ENCODE peak calls at places on chromosomes 7 and 10, in five cellular contexts. One of them, this sample, is unnamed.

GRCh38 chr7:67758551-67758950 is 761.9 kb downstream of the TYW1 start:
- DNase-seq in activated CD4-positive, alpha-beta T cell treated with anti-CD3 and anti-CD28 coated beads, Interleukin-2, amount 50 U/mL, for 4 hours: no peak
- DNase-seq in Caki2: peak; percentile 53
- DNase-seq in left cardiac atrium: no peak
- DNase-seq in stimulated activated CD4-positive, alpha-beta T cell treated with anti-CD3 and anti-CD28 coated beads, Interleukin-4, amount 100 ng/mL, for 24 hours: no peak
- DNase-seq in this sample: no peak

GRCh38 chr10:88851706-88852105 is at the start of gene ANKRD22:
- DNase-seq in activated CD4-positive, alpha-beta T cell treated with anti-CD3 and anti-CD28 coated beads, Interleukin-2, amount 50 U/mL, for 4 hours: no peak
- DNase-seq in Caki2: peak; percentile 46
- DNase-seq in left cardiac atrium: no peak
- DNase-seq in stimulated activated CD4-positive, alpha-beta T cell treated with anti-CD3 and anti-CD28 coated beads, Interleukin-4, amount 100 ng/mL, for 24 hours: no peak
- DNase-seq in this sample: no peak

GRCh38 chr7:464712-465461 is 54.8 kb downstream of the PDGFA start:
- DNase-seq in activated CD4-positive, alpha-beta T cell treated with anti-CD3 and anti-CD28 coated beads, Interleukin-2, amount 50 U/mL, for 4 hours: no peak
- DNase-seq in Caki2: no peak
- DNase-seq in left cardiac atrium: peak; percentile 50
- DNase-seq in stimulated activated CD4-positive, alpha-beta T cell treated with anti-CD3 and anti-CD28 coated beads, Interleukin-4, amount 100 ng/mL, for 24 hours: no peak
- DNase-seq in this sample: no peak

GRCh38 chr7:152313879-152314604 is 121.8 kb downstream of the KMT2C start:
- DNase-seq in activated CD4-positive, alpha-beta T cell treated with anti-CD3 and anti-CD28 coated beads, Interleukin-2, amount 50 U/mL, for 4 hours: no peak
- DNase-seq in Caki2: peak; percentile 82
- DNase-seq in left cardiac atrium: no peak
- DNase-seq in stimulated activated CD4-positive, alpha-beta T cell treated with anti-CD3 and anti-CD28 coated beads, Interleukin-4, amount 100 ng/mL, for 24 hours: no peak
- DNase-seq in this sample: no peak

GRCh38 chr10:100637785-100638184 is 102.0 kb downstream of the HIF1AN start:
- DNase-seq in activated CD4-positive, alpha-beta T cell treated with anti-CD3 and anti-CD28 coated beads, Interleukin-2, amount 50 U/mL, for 4 hours: no peak
- DNase-seq in Caki2: no peak
- DNase-seq in left cardiac atrium: no peak
- DNase-seq in stimulated activated CD4-positive, alpha-beta T cell treated with anti-CD3 and anti-CD28 coated beads, Interleukin-4, amount 100 ng/mL, for 24 hours: no peak
- DNase-seq in this sample: no peak

GRCh38 chr7:51019231-51019844 is 236.6 kb upstream of the GRB10 start:
- DNase-seq in activated CD4-positive, alpha-beta T cell treated with anti-CD3 and anti-CD28 coated beads, Interleukin-2, amount 50 U/mL, for 4 hours: no peak
- DNase-seq in Caki2: peak; percentile 34
- DNase-seq in left cardiac atrium: no peak
- DNase-seq in stimulated activated CD4-positive, alpha-beta T cell treated with anti-CD3 and anti-CD28 coated beads, Interleukin-4, amount 100 ng/mL, for 24 hours: no peak
- DNase-seq in this sample: no peak

GRCh38 chr10:44963772-44964633 is 4.4 kb downstream of the RASSF4 start:
- DNase-seq in activated CD4-positive, alpha-beta T cell treated with anti-CD3 and anti-CD28 coated beads, Interleukin-2, amount 50 U/mL, for 4 hours: no peak
- DNase-seq in Caki2: peak; percentile 84
- DNase-seq in left cardiac atrium: peak; percentile 73
- DNase-seq in stimulated activated CD4-positive, alpha-beta T cell treated with anti-CD3 and anti-CD28 coated beads, Interleukin-4, amount 100 ng/mL, for 24 hours: no peak
- DNase-seq in this sample: no peak

GRCh38 chr7:21318190-21318915 is 109.5 kb upstream of the SP4 start:
- DNase-seq in activated CD4-positive, alpha-beta T cell treated with anti-CD3 and anti-CD28 coated beads, Interleukin-2, amount 50 U/mL, for 4 hours: no peak
- DNase-seq in Caki2: no peak
- DNase-seq in left cardiac atrium: no peak
- DNase-seq in stimulated activated CD4-positive, alpha-beta T cell treated with anti-CD3 and anti-CD28 coated beads, Interleukin-4, amount 100 ng/mL, for 24 hours: no peak
- DNase-seq in this sample: no peak

GRCh38 chr7:54664235-54665228 is 94.5 kb downstream of the SEC61G start:
- DNase-seq in activated CD4-positive, alpha-beta T cell treated with anti-CD3 and anti-CD28 coated beads, Interleukin-2, amount 50 U/mL, for 4 hours: no peak
- DNase-seq in Caki2: peak; percentile 77
- DNase-seq in left cardiac atrium: peak; percentile 42
- DNase-seq in stimulated activated CD4-positive, alpha-beta T cell treated with anti-CD3 and anti-CD28 coated beads, Interleukin-4, amount 100 ng/mL, for 24 hours: no peak
- DNase-seq in this sample: no peak

GRCh38 chr10:109978481-109978880 is 29.3 kb upstream of the ADD3 start:
- DNase-seq in activated CD4-positive, alpha-beta T cell treated with anti-CD3 and anti-CD28 coated beads, Interleukin-2, amount 50 U/mL, for 4 hours: peak; percentile 60
- DNase-seq in Caki2: no peak
- DNase-seq in left cardiac atrium: peak; percentile 26
- DNase-seq in stimulated activated CD4-positive, alpha-beta T cell treated with anti-CD3 and anti-CD28 coated beads, Interleukin-4, amount 100 ng/mL, for 24 hours: peak; percentile 71
- DNase-seq in this sample: peak; percentile 50

GRCh38 chr7:11831727-11832495 is at the start of gene THSD7A:
- DNase-seq in activated CD4-positive, alpha-beta T cell treated with anti-CD3 and anti-CD28 coated beads, Interleukin-2, amount 50 U/mL, for 4 hours: no peak
- DNase-seq in Caki2: peak; percentile 70
- DNase-seq in left cardiac atrium: peak; percentile 57
- DNase-seq in stimulated activated CD4-positive, alpha-beta T cell treated with anti-CD3 and anti-CD28 coated beads, Interleukin-4, amount 100 ng/mL, for 24 hours: no peak
- DNase-seq in this sample: no peak

GRCh38 chr10:20986049-20986448 is 88.9 kb upstream of the NEBL start:
- DNase-seq in activated CD4-positive, alpha-beta T cell treated with anti-CD3 and anti-CD28 coated beads, Interleukin-2, amount 50 U/mL, for 4 hours: no peak
- DNase-seq in Caki2: no peak
- DNase-seq in left cardiac atrium: no peak
- DNase-seq in stimulated activated CD4-positive, alpha-beta T cell treated with anti-CD3 and anti-CD28 coated beads, Interleukin-4, amount 100 ng/mL, for 24 hours: no peak
- DNase-seq in this sample: no peak

GRCh38 chr7:76354981-76355730 is 3.6 kb downstream of the YWHAG start:
- DNase-seq in activated CD4-positive, alpha-beta T cell treated with anti-CD3 and anti-CD28 coated beads, Interleukin-2, amount 50 U/mL, for 4 hours: no peak
- DNase-seq in Caki2: no peak
- DNase-seq in left cardiac atrium: no peak
- DNase-seq in stimulated activated CD4-positive, alpha-beta T cell treated with anti-CD3 and anti-CD28 coated beads, Interleukin-4, amount 100 ng/mL, for 24 hours: no peak
- DNase-seq in this sample: no peak

GRCh38 chr7:149799397-149800168 is 26.2 kb upstream of the ZNF467 start:
- DNase-seq in activated CD4-positive, alpha-beta T cell treated with anti-CD3 and anti-CD28 coated beads, Interleukin-2, amount 50 U/mL, for 4 hours: peak; percentile 55
- DNase-seq in Caki2: no peak
- DNase-seq in left cardiac atrium: no peak
- DNase-seq in stimulated activated CD4-positive, alpha-beta T cell treated with anti-CD3 and anti-CD28 coated beads, Interleukin-4, amount 100 ng/mL, for 24 hours: peak; percentile 54
- DNase-seq in this sample: peak; percentile 15

GRCh38 chr10:83522881-83523386 is 616.4 kb upstream of the GHITM start:
- DNase-seq in activated CD4-positive, alpha-beta T cell treated with anti-CD3 and anti-CD28 coated beads, Interleukin-2, amount 50 U/mL, for 4 hours: no peak
- DNase-seq in Caki2: peak; percentile 45
- DNase-seq in left cardiac atrium: peak; percentile 39
- DNase-seq in stimulated activated CD4-positive, alpha-beta T cell treated with anti-CD3 and anti-CD28 coated beads, Interleukin-4, amount 100 ng/mL, for 24 hours: no peak
- DNase-seq in this sample: no peak

GRCh38 chr10:126902157-126902556 is 3.1 kb upstream of the DOCK1 start:
- DNase-seq in activated CD4-positive, alpha-beta T cell treated with anti-CD3 and anti-CD28 coated beads, Interleukin-2, amount 50 U/mL, for 4 hours: no peak
- DNase-seq in Caki2: peak; percentile 71
- DNase-seq in left cardiac atrium: no peak
- DNase-seq in stimulated activated CD4-positive, alpha-beta T cell treated with anti-CD3 and anti-CD28 coated beads, Interleukin-4, amount 100 ng/mL, for 24 hours: no peak
- DNase-seq in this sample: no peak

This sample was measured in stimulated activated naive CD4-positive, alpha-beta T cell treated with Interleukin-2 at 50 U/mL for 16 hours.